ENCODE peak calls at places on chromosomes 2 and 18, in four cellular contexts. F is K562, P is WTC11, G is endothelial cell of umbilical vein. D is an unnamed sample.

GRCh38 chr2:171136024-171136423 is 24.7 kb downstream of the TLK1 start:
- DNase-seq in F (no peak), P (no peak), G (no peak), D (no peak)

GRCh38 chr2:219619235-219619634 is 8.2 kb upstream of the SLC4A3 start:
- DNase-seq in P (no peak), G (no peak), F (no peak), D (no peak)

GRCh38 chr2:10392548-10392947 is 55.6 kb downstream of the ODC1 start:
- DNase-seq in P (no peak), F (no peak), G (no peak), D (no peak)

GRCh38 chr18:27843783-27844415 is 333.0 kb downstream of the CDH2 start:
- DNase-seq in P (no peak), G (peak; percentile 85), F (no peak), D (no peak)

GRCh38 chr18:35862115-35862640 is 110.3 kb upstream of the RMP24 start:
- DNase-seq in P (no peak), G (no peak), F (no peak), D (no peak)

GRCh38 chr2:168212167-168212566 is 35.2 kb downstream of the STK39 start:
- DNase-seq in G (no peak), P (no peak), F (no peak), D (no peak)

GRCh38 chr2:188675391-188676011 is 298.7 kb upstream of the COL3A1 start:
- DNase-seq in F (no peak), P (no peak), G (peak; percentile 50), D (no peak)

GRCh38 chr2:229422005-229422404 is 150.9 kb upstream of the PID1 start:
- DNase-seq in G (no peak), F (no peak), P (no peak), D (no peak)

GRCh38 chr2:237097911-237098702 is 12.4 kb downstream of the COPS8 start:
- DNase-seq in G (peak; percentile 88), F (no peak), P (no peak), D (peak; percentile 42)

GRCh38 chr2:43605079-43605655 is 9.3 kb upstream of the THADA start:
- DNase-seq in G (peak; percentile 43), P (peak; percentile 41), F (peak; percentile 23), D (peak; percentile 79)

GRCh38 chr2:67631474-67631873 is 234.3 kb downstream of the ETAA1 start:
- DNase-seq in F (no peak), G (peak; percentile 43), P (no peak), D (no peak)

GRCh38 chr2:171160630-171161424 is at the start of gene TLK1:
- DNase-seq in F (peak; percentile 90), P (peak; percentile 76), G (peak; percentile 69), D (peak; percentile 77)

GRCh38 chr18:59229681-59230443 is 9.9 kb downstream of the GRP start:
- DNase-seq in F (no peak), P (no peak), G (no peak), D (no peak)

GRCh38 chr2:101560780-101561315 is 85.9 kb upstream of the RFX8 start:
- DNase-seq in P (no peak), G (no peak), F (no peak), D (no peak)

GRCh38 chr2:32504877-32505478 is 122.9 kb upstream of the TTC27 start:
- DNase-seq in F (no peak), G (no peak), P (no peak), D (peak; percentile 9)

GRCh38 chr18:8654482-8655451 is 45.5 kb downstream of the RAB12 start:
- DNase-seq in G (peak; percentile 29), F (peak; percentile 50), P (no peak), D (peak; percentile 43)

GRCh38 chr18:13303761-13304364 is 85.3 kb downstream of the LDLRAD4 start:
- DNase-seq in P (no peak), G (no peak), F (no peak), D (no peak)

GRCh38 chr2:59034791-59035190 is 793.7 kb upstream of the FANCL start:
- DNase-seq in P (no peak), F (no peak), G (no peak), D (no peak)

GRCh38 chr18:57624988-57625387 is 3.4 kb upstream of the NARS1 start:
- DNase-seq in G (no peak), F (no peak), P (no peak), D (peak; percentile 19)

GRCh38 chr2:10522726-10523405 is 74.7 kb upstream of the ODC1 start:
- DNase-seq in G (no peak), F (no peak), P (no peak), D (no peak)

GRCh38 chr18:37251679-37252078 is 313.9 kb downstream of the CELF4 start:
- DNase-seq in F (no peak), G (no peak), P (no peak), D (peak; percentile 14)

GRCh38 chr2:226963528-226963927 is 127.7 kb downstream of the RHBDD1 start:
- DNase-seq in G (no peak), F (peak; percentile 10), P (no peak), D (no peak)

GRCh38 chr2:241620419-241620769 is 16.6 kb downstream of the THAP4 start:
- DNase-seq in P (no peak), G (no peak), F (no peak), D (no peak)

GRCh38 chr2:172427990-172428840 is 829 bp downstream of the ITGA6 start:
- DNase-seq in G (peak; percentile 29), F (peak; percentile 46), P (peak; percentile 62), D (peak; percentile 41)

GRCh38 chr2:135819211-135819610 is 17.8 kb downstream of the LCT start:
- DNase-seq in F (peak; percentile 36), G (peak; percentile 16), P (peak; percentile 47), D (peak; percentile 18)

GRCh38 chr2:88614497-88615157 is 12.6 kb downstream of the EIF2AK3 start:
- DNase-seq in G (no peak), F (no peak), P (no peak), D (no peak)

GRCh38 chr2:40760071-40760666 is 308.3 kb upstream of the SLC8A1 start:
- DNase-seq in G (peak; percentile 45), P (peak; percentile 43), F (no peak), D (peak; percentile 55)

GRCh38 chr2:239396881-239397681 is 3.7 kb downstream of the HDAC4 start:
- DNase-seq in G (no peak), F (no peak), P (no peak), D (no peak)

GRCh38 chr18:68763082-68763481 is 34.8 kb upstream of the CCDC102B start:
- DNase-seq in F (no peak), P (no peak), G (peak; percentile 24), D (no peak)

GRCh38 chr2:158013791-158014190 is 87.9 kb upstream of the UPP2 start:
- DNase-seq in F (no peak), G (no peak), P (no peak), D (no peak)

GRCh38 chr2:78940998-78941397 is 84.5 kb upstream of the REG3G start:
- DNase-seq in P (no peak), F (no peak), G (peak; percentile 95), D (no peak)

GRCh38 chr2:46306320-46306719 is 9.1 kb downstream of the EPAS1 start:
- DNase-seq in P (no peak), F (no peak), G (peak; percentile 60), D (no peak)

DNA sequence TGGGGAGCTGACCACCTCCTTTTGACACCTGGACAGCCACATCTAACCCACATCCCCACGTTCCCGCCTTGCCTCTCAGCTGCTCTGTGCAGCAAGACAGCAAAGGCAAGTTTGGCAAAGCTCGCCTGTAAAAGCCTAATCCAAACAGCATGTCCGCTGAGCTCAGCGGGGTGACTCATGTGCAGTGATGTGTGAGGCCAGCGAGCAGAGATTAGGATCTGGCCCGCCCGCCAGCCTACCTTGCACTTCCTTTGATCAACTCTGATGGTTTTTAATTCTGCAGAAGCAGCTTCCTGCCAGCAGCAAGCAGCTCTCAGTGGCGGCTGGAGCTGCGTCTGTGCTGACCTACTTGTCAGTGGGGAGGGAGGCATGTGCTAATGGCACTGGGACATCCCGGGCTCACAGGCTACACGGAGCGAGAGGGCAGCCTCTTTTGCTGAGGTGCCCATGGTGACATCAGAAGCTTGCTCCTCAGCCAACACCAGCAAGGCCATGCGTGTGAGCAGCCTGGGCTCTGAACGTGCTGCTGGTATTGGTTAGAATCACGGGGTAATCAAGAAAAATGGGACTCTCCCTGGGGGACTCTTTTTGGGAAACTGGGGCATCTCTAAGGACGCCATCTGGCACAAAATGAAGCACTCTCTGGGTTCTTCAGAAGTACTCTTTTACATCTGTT is 36.0 kb upstream of the EML4 start:
- DNase-seq in G (peak; percentile 89), P (peak; percentile 37), F (peak; percentile 56), D (peak; percentile 94)
- TF ChIP-seq JUN in G (peak; percentile 83), P (no peak), F (peak; percentile 96), D (peak; percentile 59)

GRCh38 chr2:97957432-97958183 is 38.1 kb downstream of the TMEM131 start:
- DNase-seq in G (no peak), F (no peak), P (no peak), D (no peak)
- TF ChIP-seq JUN in G (no peak), F (no peak), P (no peak), D (no peak)

DNA sequence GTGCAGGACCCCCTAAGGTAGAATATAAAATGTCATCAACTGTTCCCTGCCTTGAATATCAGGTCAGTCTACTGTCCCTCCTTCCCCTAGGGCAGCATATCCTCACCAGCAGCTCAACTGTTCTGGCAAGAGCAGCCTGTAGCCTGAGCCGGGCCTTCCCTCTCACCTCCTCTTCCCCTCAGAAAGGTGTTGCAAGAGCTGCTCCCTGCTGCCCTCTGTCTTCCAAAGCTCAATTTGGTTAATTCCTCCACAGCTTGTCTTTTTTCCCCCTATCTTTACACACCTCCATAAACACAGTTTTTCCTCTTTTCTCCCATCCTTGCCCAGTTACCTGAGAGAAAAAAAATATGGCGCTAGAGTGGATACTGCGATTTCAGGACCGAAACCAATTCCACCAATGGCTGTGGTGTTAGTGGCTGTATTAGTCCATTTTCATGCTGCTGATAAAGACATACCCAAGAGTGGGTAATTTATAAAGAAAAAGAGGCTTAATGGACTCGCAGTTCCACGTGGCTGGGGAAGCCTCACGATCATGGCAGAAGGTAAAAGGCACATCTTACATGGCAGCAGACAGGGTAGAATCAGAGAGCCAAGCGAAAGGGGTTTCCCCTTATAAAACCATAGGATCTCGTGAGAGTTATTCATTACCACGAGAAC is 184.7 kb downstream of the MREG start:
- DNase-seq in P (peak; percentile 78), F (peak; percentile 34), G (peak; percentile 52), D (peak; percentile 83)
- TF ChIP-seq JUN in P (no peak), F (no peak), G (no peak), D (no peak)

GRCh38 chr2:9205963-9206948 is at the start of gene ASAP2:
- DNase-seq in G (peak; percentile 70), F (peak; percentile 96), P (peak; percentile 62), D (peak; percentile 90)

GRCh38 chr2:9207641-9208301 is 1.2 kb downstream of the ASAP2 start:
- DNase-seq in F (peak; percentile 28), P (peak; percentile 53), G (peak; percentile 57), D (peak; percentile 50)

GRCh38 chr2:9205481-9205880 is 1.1 kb upstream of the ASAP2 start:
- DNase-seq in F (no peak), G (no peak), P (no peak), D (no peak)

GRCh38 chr2:9204939-9205338 is 1.7 kb upstream of the ASAP2 start:
- DNase-seq in G (no peak), F (no peak), P (no peak), D (no peak)

GRCh38 chr2:9206991-9207640 is 504 bp downstream of the ASAP2 start:
- DNase-seq in G (peak; percentile 27), F (no peak), P (peak; percentile 47), D (peak; percentile 35)
- TF ChIP-seq JUN in G (no peak), F (no peak), P (no peak), D (no peak)

D was measured in A549.